ENCODE peak calls at places on chromosomes 6 and 20, in eight cellular contexts. T is BJ, G is AG04450, X is RWPE1, F is mammary epithelial cell, M is PC-9, P is Calu3, E is IMR-90. H is an unnamed sample.

GRCh38 chr6:8029243-8029870 is 34.8 kb downstream of the BLOC1S5 start:
- DNase-seq in T (no peak), G (no peak), X (no peak), F (no peak), M (no peak), P (no peak), E (peak), H (no peak)

GRCh38 chr6:56527934-56528333 is 114.8 kb downstream of the DST start:
- DNase-seq in T (no peak), G (no peak), X (no peak), F (no peak), M (no peak), P (no peak), E (peak), H (no peak)

GRCh38 chr6:9484686-9485085 is 930.2 kb downstream of the TFAP2A start:
- DNase-seq in T (no peak), G (no peak), X (no peak), F (no peak), M (no peak), P (no peak), E (peak), H (no peak)

GRCh38 chr6:82248233-82248735 is 740 bp upstream of the IBTK start:
- DNase-seq in T (no peak), G (no peak), X (peak), F (peak), M (no peak), P (peak), E (peak), H (peak)

GRCh38 chr20:64203037-64203777 is 39.0 kb downstream of the MYT1 start:
- DNase-seq in T (no peak), G (no peak), X (no peak), F (no peak), M (no peak), P (no peak), E (no peak), H (no peak)

GRCh38 chr6:3340891-3341290 is 82.1 kb downstream of the PSMG4 start:
- DNase-seq in T (no peak), G (no peak), X (no peak), F (no peak), M (no peak), P (no peak), E (peak), H (no peak)

GRCh38 chr6:136693090-136693489 is 99.2 kb downstream of the MAP3K5 start:
- DNase-seq in T (no peak), G (no peak), X (no peak), F (no peak), M (no peak), P (no peak), E (no peak), H (no peak)

GRCh38 chr6:34317882-34318491 is 69.2 kb upstream of the SMIM29 start:
- DNase-seq in T (no peak), G (no peak), X (no peak), F (no peak), M (no peak), P (no peak), E (peak), H (no peak)

GRCh38 chr20:46027245-46027853 is 1.7 kb upstream of the SLC12A5 start:
- DNase-seq in T (no peak), G (peak), X (peak), F (peak), M (peak), P (peak), E (peak), H (peak)

GRCh38 chr6:137111296-137112066 is 62.0 kb downstream of the IL22RA2 start:
- DNase-seq in T (no peak), G (no peak), X (no peak), F (no peak), M (no peak), P (no peak), E (no peak), H (no peak)

GRCh38 chr6:35304299-35304698 is 6.7 kb downstream of the DEF6 start:
- DNase-seq in T (no peak), G (no peak), X (no peak), F (no peak), M (no peak), P (no peak), E (no peak), H (no peak)

GRCh38 chr6:31474871-31475286 is 23.1 kb upstream of the MICB start:
- DNase-seq in T (no peak), G (no peak), X (no peak), F (no peak), M (no peak), P (peak), E (no peak), H (no peak)

GRCh38 chr6:37212268-37212667 is 42.3 kb downstream of the PIM1 start:
- DNase-seq in T (no peak), G (no peak), X (no peak), F (no peak), M (no peak), P (no peak), E (no peak), H (no peak)

GRCh38 chr6:155245871-155246270 is 17.9 kb upstream of the CLDN20 start:
- DNase-seq in T (no peak), G (no peak), X (no peak), F (no peak), M (no peak), P (no peak), E (no peak), H (peak)

GRCh38 chr6:108584323-108584722 is 23.6 kb downstream of the FOXO3 start:
- DNase-seq in T (no peak), G (no peak), X (no peak), F (no peak), M (no peak), P (no peak), E (no peak), H (no peak)

GRCh38 chr20:36093025-36093803 is 61.3 kb upstream of the EPB41L1 start:
- DNase-seq in T (no peak), G (no peak), X (no peak), F (peak), M (peak), P (peak), E (no peak), H (no peak)

GRCh38 chr6:36781669-36782068 is 57.6 kb downstream of the CPNE5 start:
- DNase-seq in T (no peak), G (no peak), X (no peak), F (no peak), M (no peak), P (no peak), E (no peak), H (no peak)

GRCh38 chr6:149079456-149079855 is 238.1 kb upstream of the TAB2 start:
- DNase-seq in T (no peak), G (no peak), X (peak), F (no peak), M (no peak), P (no peak), E (no peak), H (no peak)

GRCh38 chr6:39217177-39217864 is 12.0 kb downstream of the KCNK5 start:
- DNase-seq in T (no peak), G (no peak), X (no peak), F (no peak), M (no peak), P (no peak), E (no peak), H (no peak)

GRCh38 chr6:37783831-37784584 is 35.5 kb upstream of the ZFAND3 start:
- DNase-seq in T (no peak), G (no peak), X (no peak), F (no peak), M (no peak), P (no peak), E (no peak), H (no peak)

GRCh38 chr20:25394996-25395395 is 4.4 kb upstream of the ABHD12 start:
- DNase-seq in T (no peak), G (no peak), X (no peak), F (no peak), M (no peak), P (no peak), E (no peak), H (no peak)

GRCh38 chr6:134853111-134854055 is 96.5 kb downstream of the ALDH8A1 start:
- DNase-seq in T (peak), G (no peak), X (no peak), F (peak), M (no peak), P (no peak), E (peak), H (peak)

GRCh38 chr20:15654208-15654649 is 919.0 kb downstream of the KIF16B start:
- DNase-seq in T (no peak), G (no peak), X (peak), F (peak), M (peak), P (peak), E (peak), H (no peak)

GRCh38 chr20:329325-329695 is 4.0 kb downstream of the SOX12 start:
- DNase-seq in T (no peak), G (no peak), X (no peak), F (no peak), M (no peak), P (no peak), E (no peak), H (no peak)

GRCh38 chr6:160986831-160987230 is 4.7 kb upstream of the MAP3K4 start:
- DNase-seq in T (no peak), G (no peak), X (no peak), F (no peak), M (no peak), P (no peak), E (no peak), H (no peak)

GRCh38 chr6:43838276-43839036 is 68.4 kb downstream of the VEGFA start:
- DNase-seq in T (peak), G (no peak), X (peak), F (peak), M (peak), P (peak), E (peak), H (no peak)

GRCh38 chr6:36612101-36612625 is 18.0 kb downstream of the SRSF3 start:
- DNase-seq in T (no peak), G (no peak), X (no peak), F (no peak), M (no peak), P (no peak), E (no peak), H (no peak)

GRCh38 chr20:219290-220115 is 7.6 kb upstream of the DEFB129 start:
- DNase-seq in T (no peak), G (no peak), X (peak), F (peak), M (no peak), P (peak), E (peak), H (no peak)

GRCh38 chr6:156359912-156360311 is 417.3 kb upstream of the ARID1B start:
- DNase-seq in T (no peak), G (no peak), X (no peak), F (no peak), M (no peak), P (no peak), E (no peak), H (no peak)

GRCh38 chr20:9884061-9884460 is 45.2 kb upstream of the PAK5 start:
- DNase-seq in T (no peak), G (no peak), X (no peak), F (no peak), M (no peak), P (peak), E (no peak), H (no peak)

GRCh38 chr20:5657190-5657872 is 92.9 kb upstream of the SHLD1 start:
- DNase-seq in T (peak), G (peak), X (peak), F (peak), M (peak), P (peak), E (peak), H (peak)

GRCh38 chr6:145427232-145427631 is 308.1 kb downstream of the EPM2A start:
- DNase-seq in T (no peak), G (no peak), X (no peak), F (no peak), M (no peak), P (no peak), E (no peak), H (no peak)

GRCh38 chr20:48784273-48784641 is 43.5 kb downstream of the PREX1 start:
- DNase-seq in T (no peak), G (no peak), X (no peak), F (no peak), M (no peak), P (no peak), E (no peak), H (no peak)

GRCh38 chr6:26155066-26155925 is 68.1 kb downstream of the HFE start:
- DNase-seq in T (no peak), G (no peak), X (no peak), F (peak), M (no peak), P (peak), E (no peak), H (no peak)

GRCh38 chr6:153162172-153162571 is 31.1 kb upstream of the RGS17 start:
- DNase-seq in T (no peak), G (no peak), X (no peak), F (no peak), M (no peak), P (no peak), E (peak), H (no peak)

GRCh38 chr6:127902933-127903332 is 2.1 kb upstream of the THEMIS start:
- DNase-seq in T (no peak), G (no peak), X (no peak), F (peak), M (no peak), P (no peak), E (no peak), H (no peak)

GRCh38 chr6:57224769-57225515 is 2.8 kb upstream of the RAB23 start:
- DNase-seq in T (no peak), G (peak), X (no peak), F (peak), M (no peak), P (no peak), E (peak), H (no peak)

GRCh38 chr6:113181164-113181563 is 676.0 kb upstream of the MARCKS start:
- DNase-seq in T (no peak), G (no peak), X (no peak), F (no peak), M (no peak), P (no peak), E (no peak), H (no peak)

GRCh38 chr6:111565316-111566221 is 40.1 kb downstream of the TRAF3IP2 start:
- DNase-seq in T (no peak), G (no peak), X (no peak), F (no peak), M (no peak), P (peak), E (no peak), H (no peak)
- TF ChIP-seq CTCF in T (no peak), G (no peak), X (no peak), F (peak), M (peak), P (no peak), E (no peak), H (no peak)

DNA sequence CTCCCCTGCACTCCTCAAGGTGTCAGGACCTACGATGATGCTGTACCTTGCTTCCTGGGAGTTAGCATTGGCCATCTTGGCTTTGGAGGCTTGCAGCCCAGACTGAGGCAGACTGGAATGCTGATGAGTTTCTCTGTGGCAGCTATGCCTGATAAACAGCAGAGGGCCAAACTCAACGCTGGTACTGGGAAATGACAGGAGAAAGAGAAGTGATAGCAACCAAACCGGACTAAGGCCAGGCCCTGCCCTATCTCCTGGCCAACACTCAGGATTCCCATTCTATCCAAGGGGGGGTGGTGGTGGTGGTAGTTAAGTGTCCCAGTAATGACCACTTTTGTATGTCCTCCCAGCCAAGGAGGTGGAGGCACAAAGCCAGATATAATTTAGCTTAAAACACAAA is 90.0 kb upstream of the DTNBP1 start:
- DNase-seq in T (no peak), G (no peak), X (no peak), F (no peak), M (no peak), P (peak), E (no peak), H (no peak)
- TF ChIP-seq CTCF in T (no peak), G (no peak), X (no peak), F (peak), M (no peak), P (no peak), E (no peak), H (peak)

GRCh38 chr20:51679254-51679921 is 88.8 kb downstream of the ATP9A start:
- DNase-seq in T (no peak), G (no peak), X (no peak), F (no peak), M (no peak), P (no peak), E (no peak), H (no peak)

GRCh38 chr20:51680067-51680749 is 88.0 kb downstream of the ATP9A start:
- DNase-seq in T (no peak), G (no peak), X (no peak), F (no peak), M (no peak), P (no peak), E (no peak), H (no peak)

GRCh38 chr20:51678041-51678697 is 90.0 kb downstream of the ATP9A start:
- DNase-seq in T (no peak), G (no peak), X (no peak), F (no peak), M (no peak), P (no peak), E (no peak), H (no peak)
- TF ChIP-seq CTCF in T (peak), G (peak), X (no peak), F (peak), M (no peak), P (no peak), E (no peak), H (no peak)

GRCh38 chr6:89299451-89299850 is 15.6 kb downstream of the GABRR2 start:
- DNase-seq in T (no peak), G (no peak), X (no peak), F (no peak), M (peak), P (peak), E (peak), H (no peak)
- TF ChIP-seq CTCF in T (peak), G (no peak), X (no peak), F (peak), M (peak), P (no peak), E (peak), H (peak)

GRCh38 chr6:6221829-6222535 is 98.5 kb downstream of the F13A1 start:
- DNase-seq in T (no peak), G (no peak), X (no peak), F (no peak), M (no peak), P (no peak), E (no peak), H (no peak)
- TF ChIP-seq CTCF in T (no peak), G (no peak), X (no peak), F (peak), M (peak), P (no peak), E (no peak), H (peak)

DNA sequence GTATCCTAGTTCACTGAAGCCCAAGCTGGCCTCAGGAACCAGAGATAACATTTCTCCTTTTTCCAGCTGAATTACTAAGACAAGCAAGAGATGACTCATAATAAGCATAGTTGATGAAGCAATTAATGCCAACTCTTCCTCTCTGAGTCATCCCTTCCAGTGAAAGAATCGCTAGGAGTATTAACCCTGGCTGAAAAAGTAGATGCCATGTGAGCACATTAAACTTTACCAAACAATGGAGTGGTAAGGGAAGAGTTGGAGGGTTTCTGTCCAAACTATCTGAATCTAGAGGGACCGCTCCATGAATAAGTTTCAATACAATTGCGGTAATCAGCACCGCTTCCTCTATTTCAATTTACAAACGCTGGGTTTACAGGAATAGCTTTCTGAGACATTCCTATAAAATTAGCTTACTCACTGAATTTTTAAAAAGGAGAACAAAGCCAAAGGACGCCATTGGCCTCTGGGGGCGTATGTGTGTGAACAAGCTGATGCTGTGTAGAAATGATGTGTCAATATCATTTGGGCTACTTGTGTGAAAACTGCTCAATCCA is 48.3 kb downstream of the ATXN1 start:
- DNase-seq in T (peak), G (peak), X (peak), F (peak), M (peak), P (peak), E (peak), H (peak)
- TF ChIP-seq CTCF in T (peak), G (peak), X (peak), F (peak), M (peak), P (no peak), E (peak), H (peak)

DNA sequence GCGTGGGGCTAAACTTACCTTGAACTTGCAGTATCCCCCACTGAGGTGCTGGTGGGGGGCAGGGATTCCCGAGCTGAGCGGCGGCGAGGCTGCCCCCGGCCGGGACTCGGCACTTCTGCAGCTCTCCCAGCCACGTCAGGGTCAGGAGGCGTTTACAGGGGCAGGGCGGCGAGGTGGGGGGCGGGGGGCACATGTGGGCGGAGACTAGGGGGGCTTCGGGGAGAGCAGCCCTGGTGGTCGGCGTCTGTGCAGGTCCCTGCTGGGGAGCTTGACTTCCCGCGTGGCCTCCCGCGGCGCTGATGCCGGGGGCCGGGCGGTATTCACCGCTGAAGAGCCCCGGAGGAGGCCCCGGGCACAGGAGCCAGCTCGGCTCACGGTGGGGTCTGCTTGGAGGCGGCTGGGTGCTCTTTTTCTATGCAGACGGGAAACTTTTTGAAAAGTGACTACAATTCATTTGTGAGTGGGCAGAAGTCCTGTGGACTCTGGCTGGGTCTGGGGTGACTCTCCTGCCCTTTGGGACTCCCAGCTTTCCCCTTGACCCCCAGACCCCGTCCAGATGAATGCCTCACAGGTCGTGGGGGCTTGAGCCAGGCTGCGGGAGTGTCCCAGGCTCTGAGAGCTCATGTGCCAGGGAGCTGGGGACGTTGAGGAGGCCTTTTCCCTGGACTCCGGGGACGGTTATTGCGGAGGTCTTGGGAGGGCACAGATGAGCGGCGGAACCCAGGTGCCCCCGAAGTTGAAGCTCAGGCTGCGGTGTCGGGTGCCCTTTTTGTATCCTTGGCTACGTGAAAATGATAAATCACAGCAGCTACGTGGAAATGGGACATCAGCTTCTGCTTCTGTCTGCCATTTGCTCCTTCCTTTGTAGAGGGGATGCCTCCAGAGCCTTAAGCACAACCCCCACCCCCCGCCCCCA is 75.9 kb upstream of the GATA5 start:
- DNase-seq in T (no peak), G (no peak), X (no peak), F (no peak), M (no peak), P (no peak), E (no peak), H (no peak)
- TF ChIP-seq CTCF in T (no peak), G (no peak), X (no peak), F (no peak), M (no peak), P (no peak), E (no peak), H (no peak)

GRCh38 chr6:151494235-151494950 is 576 bp downstream of the CCDC170 start:
- DNase-seq in T (no peak), G (no peak), X (peak), F (peak), M (peak), P (peak), E (peak), H (no peak)
- TF ChIP-seq CTCF in T (no peak), G (no peak), X (no peak), F (no peak), M (no peak), P (no peak), E (no peak), H (no peak)

GRCh38 chr20:14067631-14068030 is 72.3 kb downstream of the MACROD2 start:
- DNase-seq in T (no peak), G (no peak), X (no peak), F (peak), M (no peak), P (no peak), E (no peak), H (no peak)
- TF ChIP-seq CTCF in T (no peak), G (no peak), X (no peak), F (no peak), M (no peak), P (no peak), E (no peak), H (no peak)

GRCh38 chr6:157527471-157527907 is 146.5 kb downstream of the ZDHHC14 start:
- DNase-seq in T (no peak), G (no peak), X (no peak), F (no peak), M (no peak), P (no peak), E (peak), H (no peak)
- TF ChIP-seq CTCF in T (no peak), G (no peak), X (no peak), F (no peak), M (no peak), P (no peak), E (no peak), H (no peak)